ENCODE peak calls at places on chromosome 5, in six cellular contexts. H, C, W, F, Y and P are unnamed samples.
A peak's percentile ranks its signal among the peaks of the same experiment; 100 is the strongest.

GRCh38 chr5:16178745-16179372 is 732 bp downstream of the MARCHF11 start:
- DNase-seq in H (peak; percentile 43), C (no peak), W (peak; percentile 87), F (peak; percentile 63), Y (no peak), P (no peak)

GRCh38 chr5:67414712-67415111 is 218.1 kb upstream of the CD180 start:
- DNase-seq in H (peak; percentile 13), C (no peak), W (no peak), F (no peak), Y (no peak), P (no peak)

GRCh38 chr5:80941496-80941895 is 18.7 kb upstream of the RASGRF2 start:
- DNase-seq in H (no peak), C (no peak), W (no peak), F (no peak), Y (no peak), P (no peak)

GRCh38 chr5:73917433-73917832 is 291.4 kb downstream of the ARHGEF28 start:
- DNase-seq in H (no peak), C (no peak), W (peak; percentile 77), F (no peak), Y (no peak), P (no peak)

GRCh38 chr5:27876071-27876470 is 837.7 kb upstream of the CDH9 start:
- DNase-seq in H (no peak), C (no peak), W (no peak), F (no peak), Y (no peak), P (no peak)

GRCh38 chr5:76838481-76839261 is 11.1 kb upstream of the S100Z start:
- DNase-seq in H (peak; percentile 76), C (no peak), W (no peak), F (no peak), Y (no peak), P (no peak)

GRCh38 chr5:60810438-60811085 is 33.5 kb downstream of the ELOVL7 start:
- DNase-seq in H (no peak), C (no peak), W (no peak), F (no peak), Y (no peak), P (no peak)

GRCh38 chr5:117486879-117487391 is 912.3 kb upstream of the SEMA6A start:
- DNase-seq in H (no peak), C (no peak), W (no peak), F (no peak), Y (no peak), P (no peak)

GRCh38 chr5:133260715-133261114 is 208.9 kb downstream of the HSPA4 start:
- DNase-seq in H (no peak), C (no peak), W (no peak), F (no peak), Y (no peak), P (no peak)

GRCh38 chr5:179317411-179318192 is 27.7 kb downstream of the ADAMTS2 start:
- DNase-seq in H (no peak), C (no peak), W (peak; percentile 63), F (peak; percentile 28), Y (no peak), P (no peak)

DNA sequence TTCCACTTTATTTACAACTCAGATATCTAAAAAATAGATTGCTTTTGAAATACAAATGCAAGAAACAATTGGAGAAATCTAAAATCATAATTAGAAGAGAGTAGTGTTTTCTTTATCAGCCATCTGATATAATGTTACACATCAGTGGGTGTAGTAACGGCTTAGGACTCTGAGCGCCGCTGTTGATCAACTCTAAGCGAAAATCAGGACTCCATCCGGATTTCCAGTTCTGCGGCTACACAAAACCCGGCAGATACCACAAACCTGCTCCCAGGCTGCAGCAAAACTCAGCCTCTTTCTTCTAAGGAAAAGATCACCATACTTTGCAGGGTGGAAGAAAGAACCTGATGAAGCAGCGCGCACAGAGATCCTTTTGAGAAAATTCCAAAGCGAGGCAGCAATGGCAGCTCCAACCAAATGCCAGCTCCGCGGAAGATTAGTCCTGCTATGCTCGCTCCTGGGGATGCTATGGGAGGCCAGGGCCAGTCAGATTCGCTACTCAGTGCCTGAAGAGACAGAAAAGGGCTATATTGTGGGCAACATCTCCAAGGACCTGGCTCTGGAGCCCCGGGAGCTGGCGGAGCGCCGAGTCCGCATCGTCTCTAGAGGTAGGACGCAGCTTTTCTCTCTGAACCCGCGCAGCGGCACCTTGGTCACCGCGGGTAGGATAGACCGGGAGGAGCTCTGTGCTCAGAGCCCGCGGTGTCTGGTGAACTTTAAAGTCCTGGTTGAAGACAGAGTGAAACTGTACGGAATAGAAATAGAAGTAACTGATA is at the start of gene PCDHGA9:
- DNase-seq in H (peak; percentile 40), C (no peak), W (peak; percentile 68), F (no peak), Y (no peak), P (no peak)
- H3K9me3 ChIP-seq in H (peaks cover 51% of the 10 kb centered on the region), C (no peaks in the 10 kb centered on the region), W (peaks cover 35% of the 10 kb centered on the region), F (peaks cover 49% of the 10 kb centered on the region), Y (peaks cover 4% of the 10 kb centered on the region), P (peaks cover 4% of the 10 kb centered on the region)

DNA sequence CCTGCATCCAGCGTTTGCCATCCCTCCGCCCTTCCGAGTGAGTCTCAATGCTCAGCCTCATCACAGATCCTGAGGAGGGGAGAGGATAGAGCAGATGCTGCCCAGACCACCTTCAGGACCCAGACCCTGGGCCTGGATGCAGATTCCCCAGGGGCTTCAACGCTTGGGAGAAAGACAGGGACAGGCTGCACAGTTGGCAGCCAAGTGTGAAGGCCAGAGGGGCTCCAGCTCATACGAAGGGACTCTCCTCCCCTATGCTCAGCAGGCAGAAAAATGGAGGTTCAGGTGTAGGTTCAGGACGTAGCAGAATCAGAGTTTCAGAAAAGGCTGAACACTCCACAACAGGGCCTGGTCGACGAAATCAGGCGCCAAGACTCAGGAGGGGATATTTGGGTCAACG is 378.5 kb upstream of the IRX1 start:
- DNase-seq in H (no peak), C (no peak), W (no peak), F (no peak), Y (no peak), P (no peak)
- H3K9me3 ChIP-seq in H (peaks cover 55% of the 10 kb centered on the region), C (no peaks in the 10 kb centered on the region), W (no peaks in the 10 kb centered on the region), F (no peaks in the 10 kb centered on the region), Y (no peaks in the 10 kb centered on the region), P (no peaks in the 10 kb centered on the region)

GRCh38 chr5:119301210-119301609 is 54.6 kb upstream of the TNFAIP8 start:
- DNase-seq in H (no peak), C (no peak), W (no peak), F (no peak), Y (no peak), P (no peak)
- H3K9me3 ChIP-seq in H (no peaks in the 10 kb centered on the region), C (no peaks in the 10 kb centered on the region), W (no peaks in the 10 kb centered on the region), F (no peaks in the 10 kb centered on the region), Y (no peaks in the 10 kb centered on the region), P (no peaks in the 10 kb centered on the region)

DNA sequence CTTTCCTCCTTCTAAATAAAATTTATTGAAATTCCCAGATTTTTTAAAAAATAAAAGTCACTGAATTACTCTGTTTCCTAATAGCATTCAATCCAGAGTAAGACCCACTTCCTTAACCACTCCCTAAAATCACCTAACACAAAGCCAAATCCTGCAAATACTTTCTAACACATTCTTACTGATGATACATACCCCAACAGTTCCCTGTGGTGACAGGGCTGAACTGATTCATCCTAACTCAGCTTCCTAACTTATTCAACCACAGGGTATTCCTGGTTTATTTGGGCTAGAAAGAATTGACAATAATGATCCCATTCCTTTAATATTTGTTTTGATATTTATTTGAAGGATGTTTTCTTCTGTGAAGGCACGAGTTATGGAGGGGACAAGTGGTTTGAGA is 40.7 kb upstream of the ZNF300 start:
- DNase-seq in H (peak; percentile 5), C (no peak), W (no peak), F (no peak), Y (no peak), P (no peak)
- H3K9me3 ChIP-seq in H (peaks cover 32% of the 10 kb centered on the region), C (no peaks in the 10 kb centered on the region), W (peaks cover 15% of the 10 kb centered on the region), F (peaks cover 76% of the 10 kb centered on the region), Y (no peaks in the 10 kb centered on the region), P (peaks cover 14% of the 10 kb centered on the region)

DNA sequence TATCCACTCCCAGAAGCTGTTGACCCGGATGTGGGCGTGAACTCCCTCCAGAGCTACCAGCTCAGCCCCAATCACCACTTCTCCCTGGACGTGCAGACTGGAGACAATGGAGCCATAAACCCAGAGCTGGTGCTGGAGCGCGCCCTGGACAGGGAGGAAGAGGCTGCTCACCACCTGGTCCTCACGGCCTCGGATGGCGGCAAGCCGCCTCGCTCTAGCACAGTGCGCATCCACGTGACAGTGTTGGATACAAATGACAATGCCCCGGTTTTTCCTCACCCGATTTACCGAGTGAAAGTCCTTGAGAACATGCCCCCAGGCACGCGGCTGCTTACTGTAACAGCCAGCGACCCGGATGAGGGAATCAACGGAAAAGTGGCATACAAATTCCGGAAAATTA is 834 bp downstream of the PCDHGA8 start:
- DNase-seq in H (no peak), C (no peak), W (no peak), F (no peak), Y (no peak), P (no peak)
- H3K9me3 ChIP-seq in H (peaks cover 48% of the 10 kb centered on the region), C (no peaks in the 10 kb centered on the region), W (peaks cover 34% of the 10 kb centered on the region), F (peaks cover 79% of the 10 kb centered on the region), Y (peaks cover 9% of the 10 kb centered on the region), P (peaks cover 8% of the 10 kb centered on the region)

GRCh38 chr5:1881273-1881586 is 1.5 kb downstream of the IRX4 start:
- DNase-seq in H (no peak), C (no peak), W (no peak), F (no peak), Y (no peak), P (no peak)
- H3K9me3 ChIP-seq in H (peaks cover 8% of the 10 kb centered on the region), C (no peaks in the 10 kb centered on the region), W (no peaks in the 10 kb centered on the region), F (no peaks in the 10 kb centered on the region), Y (no peaks in the 10 kb centered on the region), P (no peaks in the 10 kb centered on the region)

GRCh38 chr5:83090169-83090568 is 12.8 kb downstream of the XRCC4 start:
- DNase-seq in H (no peak), C (no peak), W (no peak), F (no peak), Y (no peak), P (no peak)
- H3K9me3 ChIP-seq in H (no peaks in the 10 kb centered on the region), C (no peaks in the 10 kb centered on the region), W (no peaks in the 10 kb centered on the region), F (peaks cover 12% of the 10 kb centered on the region), Y (peaks cover 16% of the 10 kb centered on the region), P (no peaks in the 10 kb centered on the region)